ENCODE peak calls at places on chromosomes 4 and X, in six cellular contexts. A is AG20443; Z is activated T-cell treated with anti-CD3 and anti-CD28 coated beads, Interleukin-2, amount 50 U/mL, for 72 hours; I is PC-9; W is amniotic stem cell; E is M059J. H is an unnamed sample.

GRCh38 chrX:155071694-155072215 is 447 bp downstream of the BRCC3 start:
- DNase-seq in A (no peak), Z (no peak), I (no peak), W (no peak), E (peak; percentile 35), H (no peak)

GRCh38 chrX:150967786-150968185 is 15.3 kb upstream of the HMGB3 start:
- DNase-seq in A (no peak), Z (no peak), I (no peak), W (no peak), E (no peak), H (no peak)

GRCh38 chrX:135737361-135738071 is 24.1 kb downstream of the CT45A1 start:
- DNase-seq in A (no peak), Z (no peak), I (no peak), W (no peak), E (peak; percentile 24), H (no peak)

GRCh38 chrX:39397561-39398200 is 596.4 kb downstream of the MID1IP1 start:
- DNase-seq in A (no peak), Z (no peak), I (no peak), W (no peak), E (no peak), H (no peak)

GRCh38 chr4:31100551-31100950 is 380.4 kb downstream of the PCDH7 start:
- DNase-seq in A (no peak), Z (no peak), I (no peak), W (no peak), E (no peak), H (no peak)

GRCh38 chrX:1394731-1395501 is 3.0 kb upstream of the SLC25A6 start:
- DNase-seq in A (peak; percentile 55), Z (no peak), I (no peak), W (no peak), E (no peak), H (no peak)

GRCh38 chrX:136067946-136068345 is 79.4 kb upstream of the FHL1 start:
- DNase-seq in A (no peak), Z (no peak), I (no peak), W (no peak), E (no peak), H (no peak)

GRCh38 chr4:128355301-128355700 is 67.7 kb upstream of the PGRMC2 start:
- DNase-seq in A (no peak), Z (no peak), I (no peak), W (no peak), E (peak; percentile 38), H (no peak)

GRCh38 chr4:163109967-163110366 is 56.7 kb downstream of the NAF1 start:
- DNase-seq in A (no peak), Z (no peak), I (no peak), W (no peak), E (no peak), H (no peak)

GRCh38 chr4:7426525-7427171 is 8.1 kb downstream of the PSAPL1 start:
- DNase-seq in A (no peak), Z (no peak), I (no peak), W (no peak), E (no peak), H (no peak)

GRCh38 chrX:65697173-65697572 is 29.7 kb downstream of the MSN start:
- DNase-seq in A (peak; percentile 50), Z (no peak), I (no peak), W (peak; percentile 30), E (peak; percentile 82), H (no peak)

GRCh38 chr4:107866726-107867125 is 42.0 kb downstream of the SGMS2 start:
- DNase-seq in A (peak; percentile 20), Z (no peak), I (no peak), W (no peak), E (no peak), H (no peak)

GRCh38 chrX:70504772-70505450 is 60.3 kb downstream of the DLG3 start:
- DNase-seq in A (no peak), Z (peak; percentile 53), I (no peak), W (no peak), E (no peak), H (no peak)

GRCh38 chr4:75769044-75769443 is 44.7 kb downstream of the USO1 start:
- DNase-seq in A (peak; percentile 9), Z (no peak), I (no peak), W (no peak), E (peak; percentile 20), H (no peak)

GRCh38 chr4:183354213-183354612 is 32.0 kb upstream of the CLDN24 start:
- DNase-seq in A (no peak), Z (no peak), I (no peak), W (no peak), E (no peak), H (no peak)

GRCh38 chr4:105895609-105896460 is 564 bp downstream of the NPNT start:
- DNase-seq in A (peak; percentile 33), Z (peak; percentile 20), I (peak; percentile 6), W (no peak), E (peak; percentile 7), H (no peak)

GRCh38 chr4:993111-994029 is at the start of gene SLC26A1:
- DNase-seq in A (no peak), Z (no peak), I (no peak), W (no peak), E (no peak), H (no peak)

GRCh38 chrX:154531626-154532025 is 15.0 kb downstream of the G6PD start:
- DNase-seq in A (no peak), Z (no peak), I (peak; percentile 84), W (no peak), E (peak; percentile 76), H (no peak)

GRCh38 chr4:2843909-2844584 is 403 bp downstream of the ADD1 start:
- DNase-seq in A (peak; percentile 40), Z (no peak), I (peak; percentile 46), W (no peak), E (peak; percentile 48), H (no peak)

GRCh38 chrX:155053656-155054055 is 17.3 kb downstream of the CMC4 start:
- DNase-seq in A (no peak), Z (no peak), I (no peak), W (no peak), E (no peak), H (no peak)

GRCh38 chr4:55253911-55254593 is 92.0 kb upstream of the SRD5A3 start:
- DNase-seq in A (no peak), Z (no peak), I (no peak), W (no peak), E (no peak), H (no peak)

GRCh38 chr4:61201562-61202099 is 1.5 kb downstream of the ADGRL3 start:
- DNase-seq in A (peak; percentile 11), Z (no peak), I (no peak), W (no peak), E (no peak), H (no peak)

GRCh38 chrX:119647552-119648420 is 41.6 kb upstream of the NKRF start:
- DNase-seq in A (no peak), Z (peak; percentile 72), I (no peak), W (no peak), E (no peak), H (no peak)

GRCh38 chr4:118941149-118941548 is 52.5 kb downstream of the SYNPO2 start:
- DNase-seq in A (peak; percentile 28), Z (no peak), I (no peak), W (no peak), E (peak; percentile 36), H (no peak)

H was measured in NCI-H1930.